ENCODE peak calls at places on chromosomes 12 and 14, in seven cellular contexts. One of them, this sample, is unnamed. For H3K4me1, the result is how much of the 10 kb centered on the place peaks cover.

GRCh38 chr14:39175445-39176262 is 600 bp downstream of the PNN start:
- DNase-seq in neuronal stem cell: no peak
- DNase-seq in mucosa of descending colon: peak
- DNase-seq in CD4-positive, CD25-positive, alpha-beta regulatory T cell: peak
- DNase-seq in PC-9: no peak
- DNase-seq in A549: no peak
- DNase-seq in esophagus squamous epithelium: no peak
- DNase-seq in this sample: peak

GRCh38 chr12:26941251-26941650 is 3.0 kb downstream of the FGFR1OP2 start:
- DNase-seq in esophagus squamous epithelium: no peak
- DNase-seq in CD4-positive, CD25-positive, alpha-beta regulatory T cell: peak
- DNase-seq in neuronal stem cell: no peak
- DNase-seq in mucosa of descending colon: no peak
- DNase-seq in A549: no peak
- DNase-seq in PC-9: no peak
- DNase-seq in this sample: peak

GRCh38 chr12:33813536-33813935 is 208.8 kb upstream of the ALG10 start:
- DNase-seq in PC-9: no peak
- DNase-seq in A549: no peak
- DNase-seq in mucosa of descending colon: no peak
- DNase-seq in CD4-positive, CD25-positive, alpha-beta regulatory T cell: no peak
- DNase-seq in esophagus squamous epithelium: no peak
- DNase-seq in neuronal stem cell: no peak
- DNase-seq in this sample: no peak

GRCh38 chr14:79734151-79734550 is 477.2 kb downstream of the DIO2 start:
- DNase-seq in A549: no peak
- DNase-seq in mucosa of descending colon: no peak
- DNase-seq in PC-9: no peak
- DNase-seq in esophagus squamous epithelium: no peak
- DNase-seq in CD4-positive, CD25-positive, alpha-beta regulatory T cell: no peak
- DNase-seq in neuronal stem cell: no peak
- DNase-seq in this sample: no peak

GRCh38 chr12:46303039-46303666 is 34.3 kb upstream of the SLC38A1 start:
- DNase-seq in CD4-positive, CD25-positive, alpha-beta regulatory T cell: peak
- DNase-seq in PC-9: no peak
- DNase-seq in mucosa of descending colon: no peak
- DNase-seq in neuronal stem cell: no peak
- DNase-seq in A549: peak
- DNase-seq in esophagus squamous epithelium: no peak
- DNase-seq in this sample: peak

GRCh38 chr12:2338381-2338780 is 285.6 kb downstream of the CACNA1C start:
- DNase-seq in neuronal stem cell: no peak
- DNase-seq in esophagus squamous epithelium: no peak
- DNase-seq in A549: no peak
- DNase-seq in CD4-positive, CD25-positive, alpha-beta regulatory T cell: no peak
- DNase-seq in PC-9: no peak
- DNase-seq in mucosa of descending colon: no peak
- DNase-seq in this sample: no peak

GRCh38 chr12:51925400-51926063 is 18.2 kb downstream of the ACVRL1 start:
- DNase-seq in CD4-positive, CD25-positive, alpha-beta regulatory T cell: no peak
- DNase-seq in esophagus squamous epithelium: no peak
- DNase-seq in PC-9: no peak
- DNase-seq in neuronal stem cell: no peak
- DNase-seq in A549: no peak
- DNase-seq in mucosa of descending colon: no peak
- DNase-seq in this sample: no peak

GRCh38 chr12:45292486-45293195 is 76.7 kb downstream of the ANO6 start:
- DNase-seq in PC-9: no peak
- DNase-seq in mucosa of descending colon: no peak
- DNase-seq in esophagus squamous epithelium: no peak
- DNase-seq in A549: no peak
- DNase-seq in neuronal stem cell: no peak
- DNase-seq in CD4-positive, CD25-positive, alpha-beta regulatory T cell: no peak
- DNase-seq in this sample: no peak

GRCh38 chr12:9347328-9348127 is 139.3 kb upstream of the PZP start:
- DNase-seq in PC-9: no peak
- DNase-seq in CD4-positive, CD25-positive, alpha-beta regulatory T cell: no peak
- DNase-seq in neuronal stem cell: no peak
- DNase-seq in esophagus squamous epithelium: no peak
- DNase-seq in mucosa of descending colon: no peak
- DNase-seq in A549: no peak
- DNase-seq in this sample: no peak

GRCh38 chr12:107014050-107014449 is 27.1 kb upstream of the MTERF2 start:
- DNase-seq in neuronal stem cell: no peak
- DNase-seq in CD4-positive, CD25-positive, alpha-beta regulatory T cell: peak
- DNase-seq in PC-9: peak
- DNase-seq in A549: peak
- DNase-seq in mucosa of descending colon: no peak
- DNase-seq in esophagus squamous epithelium: no peak
- DNase-seq in this sample: peak

GRCh38 chr14:57816568-57817284 is 49.2 kb downstream of the SLC35F4 start:
- DNase-seq in CD4-positive, CD25-positive, alpha-beta regulatory T cell: no peak
- DNase-seq in A549: no peak
- DNase-seq in neuronal stem cell: no peak
- DNase-seq in mucosa of descending colon: no peak
- DNase-seq in PC-9: no peak
- DNase-seq in esophagus squamous epithelium: no peak
- DNase-seq in this sample: peak

GRCh38 chr14:39666386-39666785 is 234.2 kb upstream of the FBXO33 start:
- DNase-seq in CD4-positive, CD25-positive, alpha-beta regulatory T cell: no peak
- DNase-seq in esophagus squamous epithelium: no peak
- DNase-seq in mucosa of descending colon: no peak
- DNase-seq in PC-9: no peak
- DNase-seq in neuronal stem cell: no peak
- DNase-seq in A549: no peak
- DNase-seq in this sample: no peak

GRCh38 chr12:86139671-86140070 is 116.5 kb downstream of the MGAT4C start:
- DNase-seq in CD4-positive, CD25-positive, alpha-beta regulatory T cell: no peak
- DNase-seq in mucosa of descending colon: no peak
- DNase-seq in neuronal stem cell: no peak
- DNase-seq in PC-9: no peak
- DNase-seq in A549: no peak
- DNase-seq in esophagus squamous epithelium: no peak
- DNase-seq in this sample: no peak

GRCh38 chr12:2267624-2268477 is 215.1 kb downstream of the CACNA1C start:
- DNase-seq in esophagus squamous epithelium: no peak
- DNase-seq in A549: no peak
- DNase-seq in CD4-positive, CD25-positive, alpha-beta regulatory T cell: no peak
- DNase-seq in mucosa of descending colon: no peak
- DNase-seq in neuronal stem cell: no peak
- DNase-seq in PC-9: no peak
- DNase-seq in this sample: no peak

GRCh38 chr12:88559772-88560171 is 20.5 kb downstream of the KITLG start:
- DNase-seq in CD4-positive, CD25-positive, alpha-beta regulatory T cell: peak
- DNase-seq in esophagus squamous epithelium: no peak
- DNase-seq in mucosa of descending colon: no peak
- DNase-seq in PC-9: no peak
- DNase-seq in A549: peak
- DNase-seq in neuronal stem cell: no peak
- DNase-seq in this sample: peak

GRCh38 chr14:60632777-60633176 is 16.5 kb downstream of the SIX1 start:
- DNase-seq in CD4-positive, CD25-positive, alpha-beta regulatory T cell: no peak
- DNase-seq in PC-9: no peak
- DNase-seq in neuronal stem cell: no peak
- DNase-seq in esophagus squamous epithelium: no peak
- DNase-seq in A549: no peak
- DNase-seq in mucosa of descending colon: no peak
- DNase-seq in this sample: no peak

GRCh38 chr14:106228541-106229158 is 702.3 kb downstream of the TMEM121 start:
- DNase-seq in A549: no peak
- DNase-seq in CD4-positive, CD25-positive, alpha-beta regulatory T cell: peak
- DNase-seq in PC-9: no peak
- DNase-seq in esophagus squamous epithelium: no peak
- DNase-seq in neuronal stem cell: no peak
- DNase-seq in mucosa of descending colon: no peak
- DNase-seq in this sample: peak

GRCh38 chr12:49057888-49058287 is 2.7 kb downstream of the KMT2D start:
- DNase-seq in A549: no peak
- DNase-seq in PC-9: no peak
- DNase-seq in CD4-positive, CD25-positive, alpha-beta regulatory T cell: no peak
- DNase-seq in neuronal stem cell: no peak
- DNase-seq in esophagus squamous epithelium: no peak
- DNase-seq in mucosa of descending colon: no peak
- DNase-seq in this sample: peak

DNA sequence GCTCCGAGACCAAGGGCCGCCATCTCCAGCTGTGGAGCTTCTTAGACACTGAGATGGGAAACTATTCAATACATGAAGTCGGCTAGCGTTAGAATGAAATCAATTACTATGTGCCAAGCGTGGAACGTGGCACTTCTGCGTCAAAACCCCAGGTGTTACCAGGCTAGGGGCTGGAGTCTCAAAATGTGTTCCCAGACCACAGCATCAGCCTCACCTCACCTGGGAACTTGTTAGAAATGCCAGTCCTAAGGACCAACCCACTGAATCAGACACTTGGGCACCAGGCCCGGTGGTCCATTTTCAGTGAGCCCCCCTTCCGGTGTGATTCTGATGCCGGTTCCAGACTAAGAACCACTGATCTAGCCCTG is 5.0 kb upstream of the SETD1B start:
- DNase-seq in neuronal stem cell: no peak
- DNase-seq in esophagus squamous epithelium: no peak
- DNase-seq in A549: no peak
- DNase-seq in CD4-positive, CD25-positive, alpha-beta regulatory T cell: no peak
- DNase-seq in mucosa of descending colon: peak
- DNase-seq in PC-9: no peak
- DNase-seq in this sample: no peak
- H3K4me1 ChIP-seq in neuronal stem cell: under half
- H3K4me1 ChIP-seq in esophagus squamous epithelium: half or more
- H3K4me1 ChIP-seq in A549: half or more
- H3K4me1 ChIP-seq in CD4-positive, CD25-positive, alpha-beta regulatory T cell: half or more
- H3K4me1 ChIP-seq in mucosa of descending colon: half or more
- H3K4me1 ChIP-seq in PC-9: under half
- H3K4me1 ChIP-seq in this sample: under half

GRCh38 chr14:95226801-95227200 is 69.5 kb upstream of the DICER1 start:
- DNase-seq in neuronal stem cell: no peak
- DNase-seq in A549: no peak
- DNase-seq in CD4-positive, CD25-positive, alpha-beta regulatory T cell: no peak
- DNase-seq in mucosa of descending colon: no peak
- DNase-seq in PC-9: no peak
- DNase-seq in esophagus squamous epithelium: no peak
- DNase-seq in this sample: no peak
- H3K4me1 ChIP-seq in neuronal stem cell: under half
- H3K4me1 ChIP-seq in A549: under half
- H3K4me1 ChIP-seq in CD4-positive, CD25-positive, alpha-beta regulatory T cell: under half
- H3K4me1 ChIP-seq in mucosa of descending colon: under half
- H3K4me1 ChIP-seq in PC-9: under half
- H3K4me1 ChIP-seq in esophagus squamous epithelium: under half
- H3K4me1 ChIP-seq in this sample: under half

GRCh38 chr14:75292016-75292646 is 13.5 kb downstream of the FOS start:
- DNase-seq in PC-9: no peak
- DNase-seq in neuronal stem cell: no peak
- DNase-seq in A549: no peak
- DNase-seq in CD4-positive, CD25-positive, alpha-beta regulatory T cell: no peak
- DNase-seq in mucosa of descending colon: no peak
- DNase-seq in esophagus squamous epithelium: no peak
- DNase-seq in this sample: no peak
- H3K4me1 ChIP-seq in PC-9: under half
- H3K4me1 ChIP-seq in neuronal stem cell: under half
- H3K4me1 ChIP-seq in A549: under half
- H3K4me1 ChIP-seq in CD4-positive, CD25-positive, alpha-beta regulatory T cell: under half
- H3K4me1 ChIP-seq in mucosa of descending colon: under half
- H3K4me1 ChIP-seq in esophagus squamous epithelium: under half
- H3K4me1 ChIP-seq in this sample: under half

GRCh38 chr14:32345311-32345771 is 16.2 kb downstream of the AKAP6 start:
- DNase-seq in neuronal stem cell: no peak
- DNase-seq in esophagus squamous epithelium: no peak
- DNase-seq in CD4-positive, CD25-positive, alpha-beta regulatory T cell: no peak
- DNase-seq in mucosa of descending colon: no peak
- DNase-seq in PC-9: no peak
- DNase-seq in A549: peak
- DNase-seq in this sample: peak
- H3K4me1 ChIP-seq in neuronal stem cell: under half
- H3K4me1 ChIP-seq in esophagus squamous epithelium: under half
- H3K4me1 ChIP-seq in CD4-positive, CD25-positive, alpha-beta regulatory T cell: under half
- H3K4me1 ChIP-seq in mucosa of descending colon: under half
- H3K4me1 ChIP-seq in PC-9: under half
- H3K4me1 ChIP-seq in A549: under half
- H3K4me1 ChIP-seq in this sample: under half

GRCh38 chr12:122790393-122791075 is 16.2 kb downstream of the CCDC62 start:
- DNase-seq in PC-9: peak
- DNase-seq in esophagus squamous epithelium: no peak
- DNase-seq in mucosa of descending colon: no peak
- DNase-seq in CD4-positive, CD25-positive, alpha-beta regulatory T cell: no peak
- DNase-seq in neuronal stem cell: no peak
- DNase-seq in A549: no peak
- DNase-seq in this sample: no peak
- H3K4me1 ChIP-seq in PC-9: under half
- H3K4me1 ChIP-seq in esophagus squamous epithelium: under half
- H3K4me1 ChIP-seq in mucosa of descending colon: under half
- H3K4me1 ChIP-seq in CD4-positive, CD25-positive, alpha-beta regulatory T cell: under half
- H3K4me1 ChIP-seq in neuronal stem cell: under half
- H3K4me1 ChIP-seq in A549: under half
- H3K4me1 ChIP-seq in this sample: under half